ENCODE peak calls at places on chromosome 2, in six cellular contexts. One of them, this sample, is unnamed.

GRCh38 chr2:43372386-43373081 is 146.1 kb upstream of the ZFP36L2 start:
- DNase-seq in ovary: no peak
- DNase-seq in mesenchymal stem cell: no peak
- DNase-seq in aorta: no peak
- DNase-seq in tibial nerve: no peak
- DNase-seq in CD8-positive, alpha-beta memory T cell: no peak
- DNase-seq in this sample: no peak

GRCh38 chr2:73910873-73911547 is 15.7 kb upstream of the DGUOK start:
- DNase-seq in CD8-positive, alpha-beta memory T cell: no peak
- DNase-seq in mesenchymal stem cell: no peak
- DNase-seq in ovary: no peak
- DNase-seq in tibial nerve: no peak
- DNase-seq in aorta: no peak
- DNase-seq in this sample: no peak

GRCh38 chr2:118987886-118988285 is 45.9 kb downstream of the MARCO start:
- DNase-seq in tibial nerve: no peak
- DNase-seq in aorta: no peak
- DNase-seq in mesenchymal stem cell: no peak
- DNase-seq in ovary: no peak
- DNase-seq in CD8-positive, alpha-beta memory T cell: no peak
- DNase-seq in this sample: no peak

GRCh38 chr2:176575237-176575744 is 306.0 kb downstream of the MTX2 start:
- DNase-seq in ovary: no peak
- DNase-seq in tibial nerve: no peak
- DNase-seq in mesenchymal stem cell: no peak
- DNase-seq in CD8-positive, alpha-beta memory T cell: no peak
- DNase-seq in aorta: no peak
- DNase-seq in this sample: no peak

GRCh38 chr2:239751719-239752355 is 273.3 kb downstream of the NDUFA10 start:
- DNase-seq in tibial nerve: no peak
- DNase-seq in CD8-positive, alpha-beta memory T cell: no peak
- DNase-seq in ovary: no peak
- DNase-seq in aorta: peak
- DNase-seq in mesenchymal stem cell: no peak
- DNase-seq in this sample: no peak

GRCh38 chr2:39007875-39008504 is 112.9 kb downstream of the SOS1 start:
- DNase-seq in mesenchymal stem cell: no peak
- DNase-seq in aorta: peak
- DNase-seq in ovary: no peak
- DNase-seq in CD8-positive, alpha-beta memory T cell: no peak
- DNase-seq in tibial nerve: no peak
- DNase-seq in this sample: no peak

GRCh38 chr2:29390131-29390530 is 274.9 kb downstream of the CLIP4 start:
- DNase-seq in mesenchymal stem cell: no peak
- DNase-seq in tibial nerve: no peak
- DNase-seq in ovary: no peak
- DNase-seq in CD8-positive, alpha-beta memory T cell: no peak
- DNase-seq in aorta: no peak
- DNase-seq in this sample: no peak

GRCh38 chr2:55009277-55010055 is 40.8 kb downstream of the RTN4 start:
- DNase-seq in CD8-positive, alpha-beta memory T cell: peak
- DNase-seq in mesenchymal stem cell: peak
- DNase-seq in tibial nerve: no peak
- DNase-seq in aorta: no peak
- DNase-seq in ovary: no peak
- DNase-seq in this sample: no peak

GRCh38 chr2:157971702-157972101 is 95.6 kb upstream of the ACVR1 start:
- DNase-seq in aorta: no peak
- DNase-seq in tibial nerve: no peak
- DNase-seq in CD8-positive, alpha-beta memory T cell: no peak
- DNase-seq in ovary: no peak
- DNase-seq in mesenchymal stem cell: no peak
- DNase-seq in this sample: peak

GRCh38 chr2:158644139-158644538 is 151.0 kb upstream of the DAPL1 start:
- DNase-seq in aorta: no peak
- DNase-seq in CD8-positive, alpha-beta memory T cell: no peak
- DNase-seq in tibial nerve: no peak
- DNase-seq in mesenchymal stem cell: peak
- DNase-seq in ovary: no peak
- DNase-seq in this sample: no peak

GRCh38 chr2:138670734-138671133 is 109.5 kb downstream of the NXPH2 start:
- DNase-seq in mesenchymal stem cell: no peak
- DNase-seq in CD8-positive, alpha-beta memory T cell: no peak
- DNase-seq in ovary: no peak
- DNase-seq in tibial nerve: no peak
- DNase-seq in aorta: no peak
- DNase-seq in this sample: no peak

GRCh38 chr2:54770676-54771075 is 47.2 kb downstream of the EML6 start:
- DNase-seq in CD8-positive, alpha-beta memory T cell: no peak
- DNase-seq in aorta: no peak
- DNase-seq in mesenchymal stem cell: no peak
- DNase-seq in tibial nerve: no peak
- DNase-seq in ovary: no peak
- DNase-seq in this sample: no peak

GRCh38 chr2:47293967-47294366 is 109.0 kb upstream of the MSH2 start:
- DNase-seq in aorta: no peak
- DNase-seq in tibial nerve: no peak
- DNase-seq in mesenchymal stem cell: no peak
- DNase-seq in ovary: no peak
- DNase-seq in CD8-positive, alpha-beta memory T cell: no peak
- DNase-seq in this sample: no peak

GRCh38 chr2:33812707-33813106 is 213.6 kb upstream of the FAM98A start:
- DNase-seq in CD8-positive, alpha-beta memory T cell: no peak
- DNase-seq in ovary: no peak
- DNase-seq in tibial nerve: no peak
- DNase-seq in mesenchymal stem cell: no peak
- DNase-seq in aorta: no peak
- DNase-seq in this sample: no peak

GRCh38 chr2:96951125-96951654 is 35.2 kb downstream of the FAM178B start:
- DNase-seq in tibial nerve: peak
- DNase-seq in CD8-positive, alpha-beta memory T cell: peak
- DNase-seq in ovary: peak
- DNase-seq in mesenchymal stem cell: peak
- DNase-seq in aorta: peak
- DNase-seq in this sample: no peak

GRCh38 chr2:57759131-57759530 is 287.5 kb upstream of the VRK2 start:
- DNase-seq in aorta: no peak
- DNase-seq in tibial nerve: no peak
- DNase-seq in mesenchymal stem cell: no peak
- DNase-seq in ovary: no peak
- DNase-seq in CD8-positive, alpha-beta memory T cell: no peak
- DNase-seq in this sample: no peak

GRCh38 chr2:166293984-166294383 is 81.8 kb downstream of the SCN9A start:
- DNase-seq in mesenchymal stem cell: no peak
- DNase-seq in ovary: no peak
- DNase-seq in aorta: no peak
- DNase-seq in tibial nerve: no peak
- DNase-seq in CD8-positive, alpha-beta memory T cell: no peak
- DNase-seq in this sample: no peak

GRCh38 chr2:78999410-78999809 is 26.1 kb upstream of the REG3G start:
- DNase-seq in mesenchymal stem cell: peak
- DNase-seq in CD8-positive, alpha-beta memory T cell: no peak
- DNase-seq in aorta: no peak
- DNase-seq in tibial nerve: no peak
- DNase-seq in ovary: no peak
- DNase-seq in this sample: no peak

GRCh38 chr2:216596986-216597509 is 36.2 kb upstream of the IGFBP2 start:
- DNase-seq in ovary: no peak
- DNase-seq in aorta: no peak
- DNase-seq in CD8-positive, alpha-beta memory T cell: no peak
- DNase-seq in tibial nerve: no peak
- DNase-seq in mesenchymal stem cell: no peak
- DNase-seq in this sample: no peak

GRCh38 chr2:164164602-164165001 is 428.8 kb upstream of the FIGN start:
- DNase-seq in mesenchymal stem cell: no peak
- DNase-seq in tibial nerve: no peak
- DNase-seq in ovary: no peak
- DNase-seq in CD8-positive, alpha-beta memory T cell: no peak
- DNase-seq in aorta: no peak
- DNase-seq in this sample: no peak

GRCh38 chr2:55157474-55157884 is 74.6 kb downstream of the CLHC1 start:
- DNase-seq in CD8-positive, alpha-beta memory T cell: no peak
- DNase-seq in mesenchymal stem cell: peak
- DNase-seq in tibial nerve: no peak
- DNase-seq in aorta: no peak
- DNase-seq in ovary: no peak
- DNase-seq in this sample: no peak

GRCh38 chr2:116142828-116143227 is 1671.7 kb upstream of the DDX18 start:
- DNase-seq in ovary: no peak
- DNase-seq in aorta: no peak
- DNase-seq in mesenchymal stem cell: no peak
- DNase-seq in tibial nerve: no peak
- DNase-seq in CD8-positive, alpha-beta memory T cell: no peak
- DNase-seq in this sample: no peak

GRCh38 chr2:116141891-116142474 is 1672.5 kb upstream of the DDX18 start:
- DNase-seq in aorta: no peak
- DNase-seq in tibial nerve: no peak
- DNase-seq in mesenchymal stem cell: no peak
- DNase-seq in CD8-positive, alpha-beta memory T cell: no peak
- DNase-seq in ovary: no peak
- DNase-seq in this sample: no peak
- H3K27ac ChIP-seq in aorta: no peak
- H3K27ac ChIP-seq in tibial nerve: no peak
- H3K27ac ChIP-seq in mesenchymal stem cell: no peak
- H3K27ac ChIP-seq in CD8-positive, alpha-beta memory T cell: no peak
- H3K27ac ChIP-seq in ovary: no peak
- H3K27ac ChIP-seq in this sample: no peak

GRCh38 chr2:237892936-237893595 is 33.6 kb downstream of the RAMP1 start:
- DNase-seq in aorta: no peak
- DNase-seq in CD8-positive, alpha-beta memory T cell: no peak
- DNase-seq in ovary: no peak
- DNase-seq in tibial nerve: no peak
- DNase-seq in mesenchymal stem cell: no peak
- DNase-seq in this sample: no peak
- H3K4me3 ChIP-seq in aorta: no peak
- H3K4me3 ChIP-seq in CD8-positive, alpha-beta memory T cell: no peak
- H3K4me3 ChIP-seq in ovary: no peak
- H3K4me3 ChIP-seq in tibial nerve: no peak
- H3K4me3 ChIP-seq in mesenchymal stem cell: no peak
- H3K4me3 ChIP-seq in this sample: no peak

GRCh38 chr2:201572822-201573493 is 70.3 kb downstream of the TMEM237 start:
- DNase-seq in aorta: no peak
- DNase-seq in CD8-positive, alpha-beta memory T cell: no peak
- DNase-seq in tibial nerve: no peak
- DNase-seq in mesenchymal stem cell: no peak
- DNase-seq in ovary: no peak
- DNase-seq in this sample: no peak
- H3K27ac ChIP-seq in aorta: no peak
- H3K27ac ChIP-seq in CD8-positive, alpha-beta memory T cell: no peak
- H3K27ac ChIP-seq in tibial nerve: no peak
- H3K27ac ChIP-seq in mesenchymal stem cell: no peak
- H3K27ac ChIP-seq in ovary: no peak
- H3K27ac ChIP-seq in this sample: no peak

DNA sequence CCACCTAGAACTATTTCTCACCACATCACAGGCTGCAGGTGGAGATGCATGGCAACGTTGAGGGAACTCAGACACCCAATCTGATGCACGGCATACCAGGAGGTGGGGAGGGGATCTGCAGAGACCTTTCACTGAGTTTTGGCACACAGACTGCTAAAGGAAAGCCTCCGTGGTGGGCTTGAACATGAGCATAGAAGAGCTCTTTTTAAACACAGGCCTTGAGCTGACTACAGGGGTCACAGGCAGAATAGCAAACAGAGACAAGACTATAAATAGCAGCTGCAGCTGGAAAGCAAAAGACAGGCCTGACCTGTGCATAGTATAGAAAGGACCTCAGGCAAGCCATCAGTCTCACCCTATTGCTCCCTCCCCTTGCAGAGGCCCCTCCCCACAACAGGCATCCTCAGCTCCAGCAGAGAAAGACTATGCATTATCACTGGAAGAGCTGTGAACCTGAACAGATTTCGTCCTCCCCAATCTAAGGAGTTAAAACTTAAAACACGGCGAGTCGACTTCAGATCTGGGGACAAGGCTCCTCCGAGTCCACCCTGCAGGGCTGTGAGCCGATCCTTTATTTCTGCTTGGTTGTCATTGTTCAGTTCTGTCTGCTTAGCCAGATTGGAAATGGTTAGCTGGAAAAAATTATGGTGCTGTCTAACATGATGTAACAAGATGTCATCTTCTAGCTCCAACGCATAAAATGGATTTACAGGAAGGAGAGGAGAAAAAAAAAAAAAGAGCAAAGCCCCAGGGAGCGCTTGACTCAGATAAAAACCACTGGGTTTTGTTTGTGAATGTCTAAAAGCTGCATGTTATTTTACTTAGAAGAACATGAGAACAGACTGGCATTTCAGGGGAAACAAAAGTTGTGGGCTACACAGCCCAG is 25.3 kb upstream of the LCLAT1 start:
- DNase-seq in ovary: no peak
- DNase-seq in CD8-positive, alpha-beta memory T cell: peak
- DNase-seq in tibial nerve: no peak
- DNase-seq in aorta: no peak
- DNase-seq in mesenchymal stem cell: peak
- DNase-seq in this sample: no peak
- H3K4me3 ChIP-seq in ovary: no peak
- H3K4me3 ChIP-seq in CD8-positive, alpha-beta memory T cell: peak
- H3K4me3 ChIP-seq in tibial nerve: no peak
- H3K4me3 ChIP-seq in aorta: no peak
- H3K4me3 ChIP-seq in mesenchymal stem cell: no peak
- H3K4me3 ChIP-seq in this sample: no peak

GRCh38 chr2:134139615-134140014 is 114.3 kb upstream of the MGAT5 start:
- DNase-seq in ovary: no peak
- DNase-seq in tibial nerve: no peak
- DNase-seq in mesenchymal stem cell: no peak
- DNase-seq in CD8-positive, alpha-beta memory T cell: no peak
- DNase-seq in aorta: no peak
- DNase-seq in this sample: no peak

GRCh38 chr2:134136702-134137101 is 117.2 kb upstream of the MGAT5 start:
- DNase-seq in aorta: no peak
- DNase-seq in CD8-positive, alpha-beta memory T cell: no peak
- DNase-seq in tibial nerve: no peak
- DNase-seq in ovary: no peak
- DNase-seq in mesenchymal stem cell: no peak
- DNase-seq in this sample: no peak

GRCh38 chr2:134140251-134140661 is 113.6 kb upstream of the MGAT5 start:
- DNase-seq in mesenchymal stem cell: no peak
- DNase-seq in aorta: no peak
- DNase-seq in tibial nerve: no peak
- DNase-seq in ovary: no peak
- DNase-seq in CD8-positive, alpha-beta memory T cell: no peak
- DNase-seq in this sample: no peak

GRCh38 chr2:134137182-134137595 is 116.7 kb upstream of the MGAT5 start:
- DNase-seq in tibial nerve: no peak
- DNase-seq in aorta: peak
- DNase-seq in CD8-positive, alpha-beta memory T cell: no peak
- DNase-seq in mesenchymal stem cell: peak
- DNase-seq in ovary: no peak
- DNase-seq in this sample: peak

GRCh38 chr2:134138115-134138514 is 115.8 kb upstream of the MGAT5 start:
- DNase-seq in CD8-positive, alpha-beta memory T cell: no peak
- DNase-seq in ovary: no peak
- DNase-seq in mesenchymal stem cell: no peak
- DNase-seq in tibial nerve: no peak
- DNase-seq in aorta: no peak
- DNase-seq in this sample: no peak
- H3K27ac ChIP-seq in CD8-positive, alpha-beta memory T cell: no peak
- H3K27ac ChIP-seq in ovary: no peak
- H3K27ac ChIP-seq in mesenchymal stem cell: no peak
- H3K27ac ChIP-seq in tibial nerve: peak
- H3K27ac ChIP-seq in aorta: peak
- H3K27ac ChIP-seq in this sample: peak